ENCODE peak calls at places on chromosome 16, in seven cellular contexts. U is keratinocyte; A is A549; H is ovary; Z is stomach; L is mammary epithelial cell; X is CD8-positive, alpha-beta memory T cell. I is an unnamed sample.

GRCh38 chr16:15434425-15435215 is at the start of gene BMERB1:
- DNase-seq in U (no peak), A (peak; percentile 77), H (peak; percentile 88), Z (peak; percentile 59), L (peak; percentile 60), X (peak; percentile 36), I (no peak)

GRCh38 chr16:51129105-51129504 is 22.0 kb downstream of the SALL1 start:
- DNase-seq in U (no peak), A (no peak), H (no peak), Z (no peak), L (no peak), X (no peak), I (no peak)

GRCh38 chr16:82629441-82630027 is 2.8 kb downstream of the CDH13 start:
- DNase-seq in U (peak; percentile 91), A (no peak), H (no peak), Z (no peak), L (peak; percentile 83), X (no peak), I (peak; percentile 65)

GRCh38 chr16:65967376-65967775 is 399.1 kb upstream of the CDH5 start:
- DNase-seq in U (no peak), A (no peak), H (peak; percentile 39), Z (no peak), L (no peak), X (no peak), I (no peak)

GRCh38 chr16:59463776-59464175 is 729.7 kb upstream of the GOT2 start:
- DNase-seq in U (no peak), A (peak; percentile 2), H (no peak), Z (no peak), L (peak; percentile 61), X (no peak), I (no peak)

GRCh38 chr16:57503366-57503765 is 17.1 kb upstream of the DOK4 start:
- DNase-seq in U (no peak), A (no peak), H (peak; percentile 59), Z (no peak), L (peak; percentile 6), X (no peak), I (no peak)

GRCh38 chr16:65950211-65950610 is 416.3 kb upstream of the CDH5 start:
- DNase-seq in U (no peak), A (no peak), H (no peak), Z (no peak), L (no peak), X (no peak), I (no peak)

GRCh38 chr16:50195276-50195675 is 42.2 kb downstream of the TENT4B start:
- DNase-seq in U (no peak), A (no peak), H (no peak), Z (no peak), L (peak; percentile 65), X (no peak), I (no peak)

GRCh38 chr16:9151597-9151996 is 60.2 kb downstream of the HAPSTR1 start:
- DNase-seq in U (no peak), A (peak; percentile 13), H (no peak), Z (no peak), L (no peak), X (no peak), I (no peak)

GRCh38 chr16:69796285-69797118 is 34.4 kb downstream of the WWP2 start:
- DNase-seq in U (peak; percentile 9), A (peak; percentile 61), H (no peak), Z (no peak), L (peak; percentile 49), X (peak; percentile 7), I (peak; percentile 71)

GRCh38 chr16:86864586-86864985 is 286.2 kb downstream of the FOXL1 start:
- DNase-seq in U (no peak), A (no peak), H (no peak), Z (no peak), L (no peak), X (no peak), I (no peak)

GRCh38 chr16:31439519-31439918 is 3.1 kb downstream of the ZNF843 start:
- DNase-seq in U (no peak), A (no peak), H (peak; percentile 4), Z (no peak), L (no peak), X (no peak), I (no peak)

GRCh38 chr16:83705856-83706255 is 101.9 kb upstream of the HSBP1 start:
- DNase-seq in U (no peak), A (no peak), H (no peak), Z (no peak), L (no peak), X (no peak), I (no peak)

GRCh38 chr16:84829168-84829965 is 9.6 kb downstream of the CRISPLD2 start:
- DNase-seq in U (no peak), A (no peak), H (peak; percentile 83), Z (no peak), L (no peak), X (no peak), I (no peak)

GRCh38 chr16:28010671-28011070 is 52.8 kb downstream of the GSG1L start:
- DNase-seq in U (no peak), A (no peak), H (no peak), Z (no peak), L (no peak), X (no peak), I (no peak)

GRCh38 chr16:85151079-85151602 is 38.9 kb upstream of the CIBAR2 start:
- DNase-seq in U (no peak), A (no peak), H (no peak), Z (no peak), L (no peak), X (no peak), I (no peak)

GRCh38 chr16:84879569-84880487 is 60.0 kb downstream of the CRISPLD2 start:
- DNase-seq in U (peak; percentile 60), A (peak; percentile 54), H (no peak), Z (peak; percentile 49), L (peak; percentile 78), X (no peak), I (no peak)

GRCh38 chr16:82990155-82990554 is 363.4 kb downstream of the CDH13 start:
- DNase-seq in U (no peak), A (no peak), H (no peak), Z (no peak), L (peak; percentile 36), X (no peak), I (no peak)

GRCh38 chr16:85982563-85982939 is 83.6 kb downstream of the IRF8 start:
- DNase-seq in U (no peak), A (no peak), H (no peak), Z (no peak), L (no peak), X (no peak), I (no peak)

GRCh38 chr16:31112711-31113419 is 4.6 kb upstream of the KAT8 start:
- DNase-seq in U (no peak), A (no peak), H (no peak), Z (no peak), L (no peak), X (no peak), I (no peak)

GRCh38 chr16:58339452-58339938 is 44.7 kb upstream of the PRSS54 start:
- DNase-seq in U (no peak), A (peak; percentile 30), H (no peak), Z (no peak), L (peak; percentile 40), X (no peak), I (no peak)

GRCh38 chr16:85969591-85969990 is 70.6 kb downstream of the IRF8 start:
- DNase-seq in U (no peak), A (no peak), H (no peak), Z (no peak), L (no peak), X (no peak), I (no peak)

GRCh38 chr16:11356573-11357331 is 11.5 kb downstream of the RMI2 start:
- DNase-seq in U (no peak), A (peak; percentile 74), H (peak; percentile 82), Z (peak; percentile 81), L (no peak), X (peak; percentile 25), I (peak; percentile 80)

GRCh38 chr16:11361043-11361442 is 15.8 kb downstream of the RMI2 start:
- DNase-seq in U (no peak), A (no peak), H (no peak), Z (no peak), L (no peak), X (no peak), I (no peak)

GRCh38 chr16:11359370-11359769 is 14.1 kb downstream of the RMI2 start:
- DNase-seq in U (peak; percentile 66), A (no peak), H (no peak), Z (no peak), L (peak; percentile 77), X (no peak), I (no peak)

GRCh38 chr16:11360581-11360980 is 15.3 kb downstream of the RMI2 start:
- DNase-seq in U (no peak), A (no peak), H (no peak), Z (no peak), L (no peak), X (no peak), I (no peak)

GRCh38 chr16:11358531-11358930 is 13.3 kb downstream of the RMI2 start:
- DNase-seq in U (no peak), A (no peak), H (no peak), Z (no peak), L (no peak), X (no peak), I (no peak)
- H3K4me1 ChIP-seq in U (peaks cover 34% of the 10 kb centered on the region), A (peaks cover 26% of the 10 kb centered on the region), H (peaks cover 21% of the 10 kb centered on the region), Z (peaks cover 22% of the 10 kb centered on the region), L (peaks cover 35% of the 10 kb centered on the region), X (peaks cover 66% of the 10 kb centered on the region), I (no peaks in the 10 kb centered on the region)

DNA sequence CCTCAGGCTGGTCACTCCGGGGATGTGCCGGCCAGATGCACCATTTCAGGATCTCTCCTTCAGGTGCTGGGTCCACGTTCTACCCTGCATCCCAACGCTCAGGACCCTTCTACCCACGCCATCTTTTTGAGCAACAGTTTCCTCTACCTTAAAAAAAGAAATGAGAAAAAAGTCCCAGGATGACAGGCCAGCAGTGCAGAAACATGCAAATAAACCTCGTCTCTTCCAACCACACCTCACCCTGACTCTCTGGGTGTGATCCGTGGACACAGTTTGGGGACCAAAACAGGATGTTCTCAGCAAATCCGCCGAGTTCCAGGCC is 99.7 kb downstream of the ZFHX3 start:
- DNase-seq in U (no peak), A (no peak), H (no peak), Z (no peak), L (no peak), X (no peak), I (no peak)
- H3K4me3 ChIP-seq in U (no peak overlapping the region), A (no peak overlapping the region), H (no peak overlapping the region), Z (no peak overlapping the region), L (no peak overlapping the region), X (no peak overlapping the region), I (no peak overlapping the region)

GRCh38 chr16:80914379-80915078 is 92.2 kb downstream of the CMC2 start:
- DNase-seq in U (no peak), A (no peak), H (no peak), Z (no peak), L (no peak), X (no peak), I (no peak)
- H3K4me1 ChIP-seq in U (no peaks in the 10 kb centered on the region), A (no peaks in the 10 kb centered on the region), H (no peaks in the 10 kb centered on the region), Z (no peaks in the 10 kb centered on the region), L (no peaks in the 10 kb centered on the region), X (no peaks in the 10 kb centered on the region), I (peaks cover 3% of the 10 kb centered on the region)

DNA sequence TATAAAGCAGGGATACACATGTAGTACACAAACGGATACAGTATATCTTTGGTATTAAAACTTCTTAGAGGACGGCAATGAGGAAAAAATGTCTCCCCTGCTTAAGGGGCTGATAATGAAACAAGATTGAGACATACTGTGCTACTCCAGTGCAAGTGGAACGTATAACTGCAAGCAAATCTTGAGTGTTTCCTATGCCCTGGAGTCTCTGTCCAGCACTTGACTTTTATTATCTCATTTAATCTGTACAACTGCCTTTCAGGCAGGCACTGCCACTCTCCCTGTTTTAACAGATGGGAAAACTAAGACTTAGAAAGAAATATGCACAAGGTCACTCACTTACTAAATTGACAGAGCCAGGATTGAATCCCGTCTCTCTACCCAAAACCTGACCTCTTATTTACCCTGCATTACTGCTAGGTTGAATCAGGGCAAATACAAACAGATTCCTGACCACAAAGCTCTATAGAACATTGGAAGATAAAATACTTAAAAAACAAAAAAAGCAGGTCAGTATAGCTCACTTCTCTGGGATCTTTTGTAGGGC is 28.7 kb downstream of the TMC5 start:
- DNase-seq in U (no peak), A (no peak), H (no peak), Z (no peak), L (no peak), X (no peak), I (no peak)
- H3K4me3 ChIP-seq in U (no peak overlapping the region), A (no peak overlapping the region), H (no peak overlapping the region), Z (no peak overlapping the region), L (no peak overlapping the region), X (no peak overlapping the region), I (no peak overlapping the region)

I was measured in HAP-1.